ENCODE peak calls at places on chromosomes 2 and 18, in ten cellular contexts. Q is IMR-90; L is WERI-Rb-1; G is psoas muscle; T is epithelial cell of esophagus; J is prostate gland; P is kidney; E is astrocyte; X is cardiac fibroblast; C is CD8-positive, alpha-beta T cell. M is an unnamed sample.

GRCh38 chr2:68423966-68424650 is 43.0 kb downstream of the FBXO48 start:
- DNase-seq in Q (no peak), L (no peak), G (no peak), T (no peak), J (no peak), P (no peak), E (no peak), X (no peak), C (no peak), M (no peak)

GRCh38 chr18:28350821-28351220 is 173.9 kb upstream of the CDH2 start:
- DNase-seq in Q (no peak), L (no peak), G (no peak), T (no peak), J (no peak), P (no peak), E (no peak), X (no peak), C (no peak), M (no peak)

GRCh38 chr2:161243873-161244272 is 64.4 kb upstream of the PSMD14 start:
- DNase-seq in Q (no peak), L (no peak), G (no peak), T (no peak), J (no peak), P (no peak), E (no peak), X (no peak), C (no peak), M (no peak)

GRCh38 chr2:127640082-127641072 is 5.6 kb upstream of the GPR17 start:
- DNase-seq in Q (no peak), L (peak), G (no peak), T (no peak), J (no peak), P (no peak), E (no peak), X (no peak), C (peak), M (no peak)

GRCh38 chr2:63861220-63861822 is 19.6 kb downstream of the UGP2 start:
- DNase-seq in Q (peak), L (peak), G (peak), T (peak), J (peak), P (no peak), E (no peak), X (peak), C (peak), M (no peak)

GRCh38 chr2:119025013-119025412 is 83.0 kb downstream of the MARCO start:
- DNase-seq in Q (no peak), L (no peak), G (no peak), T (no peak), J (no peak), P (no peak), E (no peak), X (no peak), C (no peak), M (peak)

GRCh38 chr2:45650851-45651414 is 542 bp upstream of the PRKCE start:
- DNase-seq in Q (peak), L (peak), G (peak), T (peak), J (peak), P (peak), E (peak), X (peak), C (peak), M (peak)

GRCh38 chr18:2657043-2657512 is 1.6 kb downstream of the SMCHD1 start:
- DNase-seq in Q (no peak), L (no peak), G (no peak), T (no peak), J (no peak), P (no peak), E (no peak), X (peak), C (no peak), M (no peak)

GRCh38 chr18:42437646-42438045 is 482.6 kb downstream of the PIK3C3 start:
- DNase-seq in Q (no peak), L (no peak), G (peak), T (no peak), J (no peak), P (no peak), E (peak), X (peak), C (no peak), M (no peak)

GRCh38 chr18:75654928-75655745 is 227.6 kb upstream of the SMIM21 start:
- DNase-seq in Q (no peak), L (no peak), G (no peak), T (no peak), J (no peak), P (no peak), E (no peak), X (no peak), C (no peak), M (no peak)

GRCh38 chr2:55843096-55843991 is 80.2 kb downstream of the EFEMP1 start:
- DNase-seq in Q (peak), L (no peak), G (no peak), T (peak), J (peak), P (no peak), E (peak), X (peak), C (no peak), M (no peak)

GRCh38 chr2:35410431-35411061 is 945.0 kb upstream of the CRIM1 start:
- DNase-seq in Q (peak), L (peak), G (peak), T (peak), J (peak), P (no peak), E (peak), X (peak), C (peak), M (no peak)

GRCh38 chr2:171159326-171160118 is 1.2 kb downstream of the TLK1 start:
- DNase-seq in Q (peak), L (peak), G (no peak), T (peak), J (peak), P (peak), E (peak), X (peak), C (peak), M (no peak)

GRCh38 chr18:8468911-8469310 is 140.3 kb upstream of the RAB12 start:
- DNase-seq in Q (peak), L (no peak), G (peak), T (no peak), J (no peak), P (no peak), E (peak), X (peak), C (no peak), M (no peak)

GRCh38 chr2:238897911-238898311 is 50.0 kb downstream of the TWIST2 start:
- DNase-seq in Q (no peak), L (no peak), G (no peak), T (no peak), J (no peak), P (no peak), E (no peak), X (no peak), C (no peak), M (no peak)
- TF ChIP-seq CTCF in Q (no peak), L (no peak), G (no peak), T (no peak), J (no peak), P (no peak), E (no peak), X (no peak), C (no peak), M (no peak)

GRCh38 chr2:181741756-181742155 is 61.4 kb upstream of the NEUROD1 start:
- DNase-seq in Q (peak), L (no peak), G (no peak), T (peak), J (no peak), P (no peak), E (peak), X (peak), C (no peak), M (no peak)

GRCh38 chr2:181742361-181742760 is 62.0 kb upstream of the NEUROD1 start:
- DNase-seq in Q (no peak), L (no peak), G (no peak), T (no peak), J (no peak), P (no peak), E (no peak), X (no peak), C (no peak), M (no peak)

GRCh38 chr2:181738074-181738473 is 57.8 kb upstream of the NEUROD1 start:
- DNase-seq in Q (peak), L (no peak), G (no peak), T (peak), J (no peak), P (no peak), E (no peak), X (peak), C (no peak), M (no peak)

GRCh38 chr2:181742908-181743722 is 62.8 kb upstream of the NEUROD1 start:
- DNase-seq in Q (peak), L (peak), G (no peak), T (peak), J (peak), P (no peak), E (peak), X (peak), C (peak), M (no peak)

DNA sequence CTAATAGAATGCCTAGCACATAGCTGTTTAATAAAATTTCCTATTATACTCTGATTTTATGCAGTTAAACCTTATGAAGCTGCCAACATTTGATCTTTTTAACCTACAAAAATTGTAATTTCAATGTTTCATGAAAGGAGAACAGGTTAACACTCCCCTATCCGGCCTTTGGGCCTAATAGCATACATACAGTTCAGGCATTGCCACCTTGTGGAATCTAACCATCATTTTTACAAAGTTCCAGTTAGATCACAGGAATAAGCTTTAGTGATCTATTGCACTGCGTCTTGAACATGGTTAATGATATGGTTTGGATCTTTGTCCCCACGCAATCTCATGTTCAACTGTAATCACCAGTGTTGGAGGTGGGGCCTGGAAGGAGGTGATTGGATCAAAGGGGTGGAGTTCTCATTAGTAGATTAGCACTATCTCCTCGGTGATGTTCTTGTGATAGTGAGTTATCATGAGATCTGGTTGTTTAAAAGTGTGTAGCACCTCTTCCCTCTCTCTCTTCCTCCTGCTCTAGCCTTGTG is 58.2 kb upstream of the NEUROD1 start:
- DNase-seq in Q (no peak), L (no peak), G (no peak), T (no peak), J (no peak), P (no peak), E (no peak), X (no peak), C (no peak), M (no peak)
- H3K4me3 ChIP-seq in Q (no peak), L (no peak), G (no peak), T (no peak), J (no peak), P (no peak), E (no peak), X (no peak), C (no peak), M (no peak)

GRCh38 chr2:69744456-69744855 is 2.5 kb downstream of the ANXA4 start:
- DNase-seq in Q (no peak), L (no peak), G (no peak), T (no peak), J (no peak), P (no peak), E (no peak), X (no peak), C (no peak), M (no peak)

GRCh38 chr2:69742170-69742952 is 427 bp downstream of the ANXA4 start:
- DNase-seq in Q (peak), L (no peak), G (no peak), T (peak), J (peak), P (peak), E (no peak), X (peak), C (no peak), M (no peak)

GRCh38 chr2:69735696-69736095 is 6.2 kb upstream of the ANXA4 start:
- DNase-seq in Q (no peak), L (no peak), G (no peak), T (no peak), J (no peak), P (no peak), E (no peak), X (no peak), C (no peak), M (no peak)

GRCh38 chr2:69743847-69744264 is 1.9 kb downstream of the ANXA4 start:
- DNase-seq in Q (no peak), L (no peak), G (no peak), T (no peak), J (no peak), P (no peak), E (no peak), X (no peak), C (no peak), M (no peak)

DNA sequence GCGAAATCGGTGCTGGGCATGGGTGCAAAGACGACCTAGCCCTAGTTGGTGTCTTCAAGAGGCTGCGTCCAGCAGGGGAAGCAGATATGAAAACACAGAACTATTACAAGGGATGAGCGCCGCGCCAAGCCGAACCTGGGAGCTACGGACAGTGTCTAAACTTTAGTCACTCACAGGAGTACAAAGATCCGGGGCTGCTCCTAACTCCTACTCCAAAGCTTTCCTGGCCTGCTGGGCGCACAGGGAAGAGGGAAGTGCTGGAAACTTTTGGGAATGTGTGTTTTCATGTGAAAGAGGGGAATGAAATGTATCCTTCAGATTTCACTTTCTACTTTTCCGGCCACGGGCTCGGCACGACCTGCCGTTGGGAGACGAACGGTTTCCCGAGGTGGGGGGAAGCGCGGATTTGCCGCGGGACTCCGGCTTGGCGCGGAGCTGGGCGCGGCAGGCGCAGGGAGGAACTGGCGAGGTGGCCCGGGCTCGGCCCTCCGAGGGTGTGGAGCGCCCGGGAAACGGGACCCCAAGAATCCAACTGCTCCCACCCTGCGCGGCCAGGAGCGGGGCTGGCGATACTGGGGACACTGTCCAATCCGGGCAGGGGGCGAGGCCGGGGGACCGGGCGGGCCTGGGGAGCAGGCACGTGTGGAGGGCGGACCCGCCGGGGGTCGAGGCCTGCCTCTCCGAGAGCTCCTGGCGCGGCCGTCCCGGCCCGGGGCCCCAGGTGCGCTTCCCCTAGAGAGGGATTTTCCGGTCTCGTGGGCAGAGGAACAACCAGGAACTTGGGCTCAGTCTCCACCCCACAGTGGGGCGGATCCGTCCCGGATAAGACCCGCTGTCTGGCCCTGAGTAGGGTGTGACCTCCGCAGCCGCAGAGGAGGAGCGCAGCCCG is at the start of gene ANXA4:
- DNase-seq in Q (peak), L (peak), G (peak), T (peak), J (peak), P (peak), E (peak), X (peak), C (peak), M (peak)
- TF ChIP-seq CTCF in Q (peak), L (no peak), G (peak), T (no peak), J (no peak), P (no peak), E (no peak), X (peak), C (no peak), M (no peak)

GRCh38 chr18:5414546-5414945 is 119.0 kb upstream of the ZBTB14 start:
- DNase-seq in Q (no peak), L (no peak), G (no peak), T (no peak), J (no peak), P (no peak), E (no peak), X (no peak), C (no peak), M (no peak)
- H3K4me3 ChIP-seq in Q (no peak), L (no peak), G (no peak), T (no peak), J (no peak), P (no peak), E (no peak), X (no peak), C (no peak), M (no peak)

DNA sequence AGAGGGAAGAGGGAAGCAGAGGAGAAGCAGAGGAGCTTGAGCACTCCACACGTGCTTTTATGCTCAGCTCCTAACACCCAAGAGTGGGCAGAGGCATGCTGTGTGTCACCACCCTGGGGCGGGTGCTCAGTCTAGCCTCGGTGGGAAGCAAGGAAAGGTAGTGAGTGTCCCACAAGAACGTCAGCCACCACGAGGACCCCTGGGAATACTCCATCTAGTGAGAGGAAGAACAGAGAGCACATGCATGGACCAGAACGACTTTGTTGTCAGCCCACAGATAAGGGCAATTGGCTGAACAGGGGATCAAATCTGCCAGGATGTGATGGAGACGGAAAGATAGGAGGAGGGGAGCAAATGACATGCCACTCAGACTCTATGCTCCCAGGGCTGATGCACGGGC is 83.4 kb downstream of the XDH start:
- DNase-seq in Q (no peak), L (no peak), G (no peak), T (no peak), J (no peak), P (no peak), E (no peak), X (no peak), C (no peak), M (no peak)
- TF ChIP-seq CTCF in Q (no peak), L (no peak), G (no peak), T (no peak), J (no peak), P (no peak), E (no peak), X (no peak), C (no peak), M (no peak)

GRCh38 chr18:23838233-23838632 is 149.0 kb downstream of the LAMA3 start:
- DNase-seq in Q (no peak), L (no peak), G (no peak), T (no peak), J (no peak), P (no peak), E (no peak), X (peak), C (no peak), M (no peak)

GRCh38 chr18:23835076-23835475 is 145.8 kb downstream of the LAMA3 start:
- DNase-seq in Q (no peak), L (no peak), G (no peak), T (peak), J (no peak), P (no peak), E (no peak), X (peak), C (no peak), M (peak)

GRCh38 chr18:23835506-23835905 is 146.3 kb downstream of the LAMA3 start:
- DNase-seq in Q (no peak), L (no peak), G (no peak), T (peak), J (no peak), P (no peak), E (no peak), X (peak), C (no peak), M (peak)

GRCh38 chr18:23838801-23839366 is 149.6 kb downstream of the LAMA3 start:
- DNase-seq in Q (peak), L (no peak), G (no peak), T (peak), J (no peak), P (no peak), E (peak), X (peak), C (no peak), M (no peak)

GRCh38 chr18:23837591-23837990 is 148.3 kb downstream of the LAMA3 start:
- DNase-seq in Q (peak), L (no peak), G (no peak), T (peak), J (no peak), P (no peak), E (peak), X (peak), C (no peak), M (peak)
- H3K4me3 ChIP-seq in Q (no peak), L (no peak), G (no peak), T (no peak), J (no peak), P (no peak), E (no peak), X (no peak), C (no peak), M (no peak)

GRCh38 chr2:30334738-30335426 is 103.5 kb downstream of the LBH start:
- DNase-seq in Q (no peak), L (peak), G (no peak), T (no peak), J (no peak), P (peak), E (no peak), X (no peak), C (peak), M (no peak)
- TF ChIP-seq CTCF in Q (no peak), L (peak), G (no peak), T (no peak), J (no peak), P (peak), E (no peak), X (no peak), C (no peak), M (no peak)

M was measured in esophagus muscularis mucosa.